ENCODE peak calls at places on chromosome 21, in ten cellular contexts. R is iPS-NIHi11; V is GF-D8; U is iPS DF 19.7; I is esophagus squamous epithelium; X is cardiac muscle cell; Z is COR-L47; H is activated T-cell treated with anti-CD3 and anti-CD28 coated beads for 24 hours; F is mucosa of gallbladder; Q is stimulated activated CD4-positive, alpha-beta T cell treated with anti-CD3 and anti-CD28 coated beads, Interleukin-4, amount 100 ng/mL, for 1 hour. A is an unnamed sample.

GRCh38 chr21:30209571-30209970 is 6.3 kb downstream of the CLDN8 start:
- DNase-seq in R (peak), F (no peak), U (no peak), Z (no peak), X (no peak), H (no peak), I (no peak), Q (no peak), V (no peak), A (no peak)

GRCh38 chr21:45154511-45155508 is 80.4 kb downstream of the ADARB1 start:
- DNase-seq in H (no peak), I (no peak), Q (no peak), Z (peak), F (peak), X (peak), V (no peak), R (peak), U (no peak), A (no peak)

GRCh38 chr21:36246080-36246631 is 73.8 kb upstream of the MORC3 start:
- DNase-seq in V (no peak), U (no peak), Z (no peak), H (no peak), R (peak), I (no peak), Q (no peak), X (no peak), F (peak), A (no peak)

GRCh38 chr21:38289697-38290096 is 32.9 kb downstream of the KCNJ15 start:
- DNase-seq in V (peak), Z (no peak), Q (no peak), U (no peak), I (no peak), X (no peak), H (no peak), F (no peak), R (no peak), A (no peak)

GRCh38 chr21:36647279-36648093 is 51.4 kb upstream of the SIM2 start:
- DNase-seq in Z (no peak), Q (no peak), X (no peak), H (no peak), U (peak), F (peak), V (no peak), I (no peak), R (peak), A (no peak)

GRCh38 chr21:21101911-21102310 is 103.7 kb downstream of the NCAM2 start:
- DNase-seq in X (peak), Q (no peak), Z (peak), U (peak), V (no peak), F (no peak), H (no peak), I (no peak), R (peak), A (no peak)

GRCh38 chr21:36551731-36552457 is 72.0 kb upstream of the CLDN14 start:
- DNase-seq in Q (no peak), H (no peak), U (no peak), F (no peak), V (no peak), X (no peak), R (no peak), Z (no peak), I (no peak), A (no peak)

GRCh38 chr21:15065381-15066230 is 806 bp upstream of the NRIP1 start:
- DNase-seq in X (peak), I (peak), Z (no peak), R (peak), Q (peak), V (peak), H (peak), U (peak), F (peak), A (no peak)

GRCh38 chr21:39182484-39183271 is 573 bp downstream of the PSMG1 start:
- DNase-seq in U (no peak), Q (peak), R (no peak), Z (peak), H (no peak), X (peak), I (no peak), F (peak), V (no peak), A (no peak)

GRCh38 chr21:38367646-38368045 is 110.9 kb downstream of the KCNJ15 start:
- DNase-seq in I (no peak), H (no peak), F (no peak), Q (no peak), X (no peak), U (no peak), V (no peak), Z (no peak), R (no peak), A (no peak)

GRCh38 chr21:32562426-32562825 is 22.9 kb downstream of the TCP10L start:
- DNase-seq in R (no peak), I (no peak), Z (no peak), X (peak), F (peak), U (peak), H (no peak), V (no peak), Q (no peak), A (no peak)

GRCh38 chr21:33402011-33402979 is 918 bp upstream of the IFNGR2 start:
- DNase-seq in R (peak), I (no peak), Q (peak), Z (no peak), V (peak), H (no peak), F (peak), X (peak), U (peak), A (peak)

GRCh38 chr21:45974073-45975016 is 7.2 kb upstream of the COL6A1 start:
- DNase-seq in I (no peak), Q (peak), H (no peak), U (no peak), V (no peak), F (peak), Z (no peak), X (no peak), R (peak), A (no peak)

GRCh38 chr21:34803792-34804440 is 135.1 kb downstream of the CLIC6 start:
- DNase-seq in R (no peak), H (no peak), Z (no peak), X (no peak), V (no peak), Q (no peak), F (no peak), I (no peak), U (no peak), A (no peak)

GRCh38 chr21:45209046-45209445 is 78.6 kb downstream of the POFUT2 start:
- DNase-seq in F (no peak), U (no peak), I (no peak), H (no peak), X (no peak), Z (no peak), R (no peak), V (no peak), Q (no peak), A (no peak)

GRCh38 chr21:15928196-15928595 is 198.4 kb downstream of the USP25 start:
- DNase-seq in V (no peak), H (no peak), R (no peak), I (no peak), F (no peak), Q (no peak), Z (no peak), U (no peak), X (no peak), A (no peak)

GRCh38 chr21:46503922-46504539 is 45.3 kb downstream of the DIP2A start:
- DNase-seq in H (no peak), V (no peak), U (no peak), Q (no peak), R (no peak), X (no peak), Z (no peak), F (no peak), I (no peak), A (no peak)

GRCh38 chr21:20023199-20023598 is 975.0 kb upstream of the NCAM2 start:
- DNase-seq in I (no peak), F (no peak), X (no peak), H (no peak), U (no peak), Z (no peak), V (no peak), R (no peak), Q (no peak), A (no peak)

GRCh38 chr21:45715441-45715840 is 71.9 kb downstream of the PCBP3 start:
- DNase-seq in R (no peak), U (no peak), I (no peak), F (no peak), Q (no peak), X (no peak), V (no peak), Z (no peak), H (no peak), A (no peak)

GRCh38 chr21:44021064-44021463 is 9.0 kb downstream of the TRAPPC10 start:
- DNase-seq in Q (no peak), Z (no peak), R (no peak), F (no peak), H (no peak), X (no peak), V (no peak), U (no peak), I (no peak), A (no peak)

GRCh38 chr21:45054927-45055612 is 19.3 kb upstream of the ADARB1 start:
- DNase-seq in Q (no peak), R (no peak), H (no peak), F (no peak), V (no peak), Z (no peak), I (no peak), U (no peak), X (no peak), A (peak)

GRCh38 chr21:34202553-34203332 is 129.4 kb downstream of the MRPS6 start:
- DNase-seq in H (no peak), R (peak), Q (no peak), X (peak), F (no peak), I (no peak), Z (no peak), V (no peak), U (no peak), A (no peak)

GRCh38 chr21:16587141-16587570 is 857.4 kb downstream of the USP25 start:
- DNase-seq in X (no peak), Z (peak), R (peak), H (no peak), U (no peak), V (no peak), Q (no peak), F (peak), I (no peak), A (no peak)

GRCh38 chr21:43206231-43207042 is 37.6 kb downstream of the CRYAA start:
- DNase-seq in F (no peak), R (no peak), H (no peak), U (no peak), V (no peak), X (no peak), Q (no peak), Z (no peak), I (no peak), A (no peak)

GRCh38 chr21:42683371-42684108 is 30.1 kb downstream of the PDE9A start:
- DNase-seq in X (no peak), H (no peak), I (no peak), Z (no peak), Q (peak), U (no peak), R (no peak), V (peak), F (no peak), A (no peak)

GRCh38 chr21:40845621-40846020 is 1.3 kb downstream of the DSCAM start:
- DNase-seq in H (no peak), V (no peak), Z (no peak), I (no peak), R (no peak), U (no peak), F (no peak), Q (no peak), X (no peak), A (no peak)

GRCh38 chr21:42375141-42375905 is 9.0 kb upstream of the TFF1 start:
- DNase-seq in Q (no peak), H (no peak), U (no peak), I (no peak), Z (no peak), V (no peak), R (peak), F (no peak), X (no peak), A (no peak)

GRCh38 chr21:39610705-39611104 is 2.0 kb upstream of the B3GALT5 start:
- DNase-seq in V (no peak), U (peak), X (no peak), Z (no peak), R (peak), Q (no peak), F (no peak), H (no peak), I (no peak), A (no peak)

GRCh38 chr21:25361097-25361496 is 246.2 kb downstream of the MRPL39 start:
- DNase-seq in I (no peak), F (no peak), U (no peak), H (no peak), V (no peak), X (no peak), R (no peak), Q (no peak), Z (no peak), A (no peak)

GRCh38 chr21:37862536-37862935 is 53.7 kb downstream of the KCNJ6 start:
- DNase-seq in H (no peak), X (peak), Q (no peak), I (no peak), Z (peak), U (no peak), R (peak), F (no peak), V (peak), A (peak)

A was measured in OCI-LY7.